ENCODE peak calls at places on chromosome 3, in nine cellular contexts. Y, E, B, M, I, U, F, Z and W are unnamed samples.

GRCh38 chr3:179973024-179973423 is 63.7 kb downstream of the PEX5L start:
- DNase-seq in U (no peak), Y (no peak), B (no peak), Z (no peak), F (no peak), E (no peak), I (no peak), M (no peak), W (no peak)

GRCh38 chr3:152290374-152290773 is 21.6 kb downstream of the MBNL1 start:
- DNase-seq in Z (no peak), I (no peak), B (no peak), E (no peak), F (no peak), Y (no peak), M (no peak), U (no peak), W (no peak)

GRCh38 chr3:23055733-23056376 is 147.3 kb upstream of the UBE2E2 start:
- DNase-seq in M (no peak), F (no peak), I (peak), U (peak), Y (no peak), Z (peak), E (no peak), B (no peak), W (peak)

GRCh38 chr3:9955067-9955502 is 2.9 kb upstream of the PRRT3 start:
- DNase-seq in F (no peak), Z (no peak), B (peak), Y (no peak), I (peak), M (no peak), U (no peak), E (peak), W (peak)

GRCh38 chr3:38595393-38595792 is 54.1 kb downstream of the SCN5A start:
- DNase-seq in Y (no peak), I (no peak), M (no peak), E (no peak), Z (no peak), B (no peak), U (no peak), F (no peak), W (no peak)

GRCh38 chr3:53043738-53044137 is 2.1 kb downstream of the SFMBT1 start:
- DNase-seq in I (no peak), E (no peak), Y (no peak), B (no peak), Z (no peak), U (no peak), F (no peak), M (no peak), W (no peak)

GRCh38 chr3:31699309-31699953 is 166.7 kb downstream of the STT3B start:
- DNase-seq in M (no peak), E (no peak), Z (no peak), I (no peak), U (no peak), F (peak), Y (no peak), B (no peak), W (no peak)

GRCh38 chr3:113795693-113796092 is 42.9 kb upstream of the GRAMD1C start:
- DNase-seq in I (no peak), Z (no peak), Y (no peak), E (no peak), B (no peak), M (no peak), U (no peak), F (no peak), W (no peak)

GRCh38 chr3:70554170-70554569 is 241.7 kb upstream of the MDFIC2 start:
- DNase-seq in I (peak), U (no peak), Y (no peak), E (no peak), B (no peak), M (no peak), Z (no peak), F (no peak), W (no peak)